ENCODE peak calls at places on chromosomes 1 and 21, in seven cellular contexts. U, R, S, D, K, Y and W are unnamed samples. For H3K4me1, the result is how much of the 10 kb centered on the place peaks cover.

GRCh38 chr1:32241011-32241763 is 5.8 kb upstream of the FAM167B start:
- DNase-seq in S (peak), U (no peak), K (peak), R (peak), Y (peak), D (no peak), W (peak)

GRCh38 chr1:3858231-3858981 is 1.1 kb downstream of the DFFB start:
- DNase-seq in K (peak), R (no peak), S (peak), Y (peak), U (peak), D (no peak), W (no peak)

GRCh38 chr1:224253721-224254120 is 70.7 kb downstream of the DEGS1 start:
- DNase-seq in D (no peak), S (no peak), R (no peak), U (no peak), Y (no peak), K (peak), W (no peak)

GRCh38 chr21:29477941-29478340 is 179.2 kb downstream of the BACH1 start:
- DNase-seq in Y (no peak), D (no peak), S (no peak), R (no peak), K (peak), U (no peak), W (no peak)

GRCh38 chr1:196009362-196009761 is 598.9 kb downstream of the KCNT2 start:
- DNase-seq in R (no peak), D (no peak), U (no peak), S (no peak), Y (no peak), K (no peak), W (no peak)

GRCh38 chr21:34802180-34802899 is 133.5 kb downstream of the CLIC6 start:
- DNase-seq in U (no peak), Y (no peak), K (no peak), S (no peak), R (no peak), D (no peak), W (no peak)

GRCh38 chr1:154760469-154760933 is 109.6 kb downstream of the KCNN3 start:
- DNase-seq in U (peak), K (no peak), D (no peak), R (peak), S (peak), Y (peak), W (peak)

GRCh38 chr1:182739545-182739944 is 50.0 kb upstream of the NPL start:
- DNase-seq in K (no peak), U (peak), R (no peak), S (no peak), Y (no peak), D (peak), W (no peak)

GRCh38 chr1:38131024-38131585 is 84.5 kb upstream of the POU3F1 start:
- DNase-seq in D (no peak), U (peak), S (no peak), R (no peak), K (peak), Y (no peak), W (peak)

GRCh38 chr1:163561570-163562295 is 240.0 kb downstream of the NUF2 start:
- DNase-seq in Y (no peak), D (no peak), S (no peak), U (peak), R (no peak), K (no peak), W (no peak)

GRCh38 chr1:14413809-14414208 is 184.7 kb upstream of the KAZN start:
- DNase-seq in S (no peak), K (peak), R (no peak), D (no peak), Y (no peak), U (no peak), W (no peak)

GRCh38 chr1:11880911-11881748 is 22.4 kb upstream of the NPPB start:
- DNase-seq in D (no peak), S (no peak), Y (no peak), U (no peak), K (no peak), R (no peak), W (peak)

GRCh38 chr1:97013904-97014303 is 292.3 kb downstream of the PTBP2 start:
- DNase-seq in S (no peak), Y (no peak), U (no peak), K (peak), D (no peak), R (no peak), W (no peak)

GRCh38 chr1:181784039-181784683 is 277.4 kb downstream of the ZNF648 start:
- DNase-seq in K (no peak), U (no peak), Y (no peak), S (no peak), D (no peak), R (no peak), W (no peak)

GRCh38 chr1:107750364-107750959 is 214.5 kb downstream of the VAV3 start:
- DNase-seq in R (peak), U (peak), S (peak), D (no peak), Y (peak), K (peak), W (peak)

GRCh38 chr21:17848228-17848627 is 29.1 kb upstream of the C21orf91 start:
- DNase-seq in S (peak), D (no peak), R (no peak), Y (peak), U (no peak), K (peak), W (peak)

GRCh38 chr1:107949467-107950253 is 15.3 kb downstream of the VAV3 start:
- DNase-seq in R (no peak), D (no peak), S (no peak), U (no peak), K (no peak), Y (no peak), W (no peak)

GRCh38 chr1:227744668-227745067 is 9.4 kb downstream of the SNAP47 start:
- DNase-seq in R (no peak), S (no peak), U (no peak), Y (peak), K (no peak), D (no peak), W (no peak)

GRCh38 chr1:97680460-97680859 is 240.4 kb downstream of the DPYD start:
- DNase-seq in S (no peak), K (no peak), D (no peak), R (no peak), Y (no peak), U (no peak), W (no peak)

GRCh38 chr21:32612999-32613337 is 791 bp upstream of the CFAP298 start:
- DNase-seq in U (no peak), Y (no peak), S (no peak), R (peak), D (no peak), K (no peak), W (no peak)

GRCh38 chr1:216723274-216723780 is at the start of gene ESRRG:
- DNase-seq in S (no peak), R (no peak), Y (peak), K (peak), U (peak), D (no peak), W (no peak)

GRCh38 chr1:77538956-77539509 is 143.4 kb downstream of the ZZZ3 start:
- DNase-seq in S (no peak), Y (peak), D (no peak), U (peak), K (peak), R (peak), W (peak)

GRCh38 chr1:231487019-231487418 is 41.5 kb upstream of the TSNAX start:
- DNase-seq in R (no peak), K (peak), S (peak), D (no peak), Y (peak), U (peak), W (no peak)

GRCh38 chr1:210394281-210394798 is 65.6 kb downstream of the HHAT start:
- DNase-seq in R (no peak), Y (no peak), U (no peak), K (peak), D (no peak), S (no peak), W (no peak)

GRCh38 chr1:164588388-164589341 is 29.7 kb downstream of the PBX1 start:
- DNase-seq in S (peak), Y (peak), U (no peak), K (peak), R (no peak), D (peak), W (peak)

GRCh38 chr1:154190550-154190949 is 1.4 kb downstream of the TPM3 start:
- DNase-seq in D (no peak), U (peak), R (no peak), Y (no peak), K (peak), S (no peak), W (no peak)

GRCh38 chr1:217626321-217626720 is 4.6 kb downstream of the GPATCH2 start:
- DNase-seq in S (no peak), Y (no peak), K (no peak), D (no peak), U (no peak), R (no peak), W (no peak)

GRCh38 chr21:44880762-44881585 is 7.5 kb upstream of the PTTG1IP start:
- DNase-seq in K (peak), D (no peak), U (peak), R (no peak), S (no peak), Y (no peak), W (peak)

GRCh38 chr1:25543425-25544242 is at the start of gene LDLRAP1:
- DNase-seq in U (peak), D (no peak), K (peak), R (peak), Y (peak), S (peak), W (peak)

GRCh38 chr1:25546193-25546592 is 2.8 kb downstream of the LDLRAP1 start:
- DNase-seq in U (no peak), S (no peak), D (no peak), R (no peak), K (no peak), Y (no peak), W (no peak)

GRCh38 chr1:25544819-25545218 is 1.4 kb downstream of the LDLRAP1 start:
- DNase-seq in D (no peak), U (no peak), Y (peak), S (no peak), R (no peak), K (no peak), W (no peak)

GRCh38 chr1:25544243-25544764 is 898 bp downstream of the LDLRAP1 start:
- DNase-seq in R (no peak), U (no peak), Y (no peak), K (no peak), S (no peak), D (no peak), W (peak)

DNA sequence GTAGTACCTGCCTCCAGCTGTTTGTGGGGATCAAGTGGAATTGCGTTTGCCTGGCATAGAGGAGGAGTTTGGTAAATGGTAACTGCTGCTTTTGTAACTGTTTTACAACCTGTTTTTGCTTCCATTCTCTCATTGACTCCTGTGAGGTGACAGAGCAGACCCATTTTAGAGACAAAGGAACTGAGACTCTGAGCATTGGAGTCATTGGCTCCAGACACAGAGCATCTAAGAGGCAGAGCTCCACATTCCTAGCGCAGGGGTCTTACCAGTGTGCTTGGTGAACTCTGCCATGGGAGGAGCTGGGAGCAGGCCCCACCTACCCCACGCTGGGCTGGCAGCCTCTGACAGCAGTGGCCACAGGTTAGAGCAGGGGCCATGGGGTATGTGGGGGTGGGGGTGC is 2.4 kb downstream of the LDLRAP1 start:
- DNase-seq in R (no peak), S (no peak), U (no peak), D (no peak), Y (no peak), K (no peak), W (no peak)
- TF ChIP-seq POLR2A in R (no peak), S (no peak), U (no peak), D (no peak), Y (no peak), K (no peak), W (no peak)

GRCh38 chr1:202213361-202214088 is 19.9 kb downstream of the LGR6 start:
- DNase-seq in S (no peak), Y (no peak), D (no peak), K (no peak), U (no peak), R (peak), W (no peak)

GRCh38 chr1:202212787-202213186 is 19.2 kb downstream of the LGR6 start:
- DNase-seq in D (no peak), Y (no peak), K (no peak), S (no peak), U (no peak), R (no peak), W (no peak)

GRCh38 chr1:202216691-202217090 is 23.1 kb downstream of the LGR6 start:
- DNase-seq in U (no peak), K (no peak), R (no peak), D (no peak), Y (no peak), S (no peak), W (no peak)

GRCh38 chr1:202215472-202216130 is 22.0 kb downstream of the LGR6 start:
- DNase-seq in S (no peak), R (no peak), K (no peak), U (no peak), D (no peak), Y (no peak), W (no peak)

DNA sequence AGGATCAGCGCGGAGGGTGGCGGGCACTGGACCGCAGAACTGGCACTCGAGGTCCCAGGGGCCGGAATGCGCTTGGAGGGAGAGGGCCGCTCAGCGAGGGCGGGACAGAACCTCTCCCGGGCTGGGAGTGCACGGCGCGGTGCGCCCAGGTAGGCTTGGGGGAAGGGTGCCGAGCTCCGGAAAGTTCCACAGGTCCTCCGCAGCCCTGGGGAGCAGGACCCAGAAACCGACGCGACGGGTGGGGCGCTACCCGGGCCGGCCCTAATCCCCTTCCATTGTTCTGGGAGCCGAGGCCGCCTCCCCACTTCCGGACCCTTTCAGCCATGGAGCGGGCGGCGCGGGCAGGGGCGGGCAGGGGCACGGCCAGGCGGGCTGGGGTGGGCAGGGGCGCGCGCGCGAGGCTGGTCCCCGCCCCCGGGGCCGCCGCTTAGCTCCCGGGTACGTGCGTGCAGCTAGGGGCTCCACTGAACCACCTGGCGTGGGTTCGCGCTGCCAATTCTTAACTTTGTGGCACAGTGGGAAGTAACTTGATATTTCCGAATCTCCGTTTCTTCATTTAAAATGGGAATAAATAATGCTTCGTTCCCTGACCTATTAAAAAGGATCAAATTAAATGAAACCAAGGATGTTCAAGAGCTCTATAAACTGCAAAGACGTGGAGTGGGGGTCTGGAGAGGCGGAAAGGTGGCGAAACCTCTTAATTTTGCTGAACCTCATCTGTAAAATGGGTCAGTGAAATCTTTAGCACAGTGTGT is 20.7 kb downstream of the LGR6 start:
- DNase-seq in S (no peak), Y (peak), D (no peak), R (no peak), U (no peak), K (no peak), W (no peak)
- H3K4me3 ChIP-seq in S (peak), Y (peak), D (peak), R (peak), U (no peak), K (no peak), W (no peak)

GRCh38 chr1:78673120-78673519 is 23.5 kb downstream of the IFI44 start:
- DNase-seq in S (no peak), Y (no peak), R (no peak), K (no peak), D (no peak), U (peak), W (no peak)
- H3K4me1 ChIP-seq in S (under half), Y (under half), R (under half), K (under half), D (under half), U (under half), W (under half)

GRCh38 chr21:42835211-42835610 is 44.1 kb downstream of the WDR4 start:
- DNase-seq in S (peak), D (peak), R (no peak), Y (no peak), K (no peak), U (no peak), W (no peak)

GRCh38 chr21:42833859-42834729 is 45.2 kb downstream of the WDR4 start:
- DNase-seq in Y (no peak), S (peak), K (no peak), U (no peak), D (peak), R (no peak), W (peak)

GRCh38 chr21:42835611-42836401 is 43.5 kb downstream of the WDR4 start:
- DNase-seq in U (no peak), K (no peak), D (peak), Y (no peak), R (no peak), S (peak), W (no peak)

GRCh38 chr21:42833439-42833815 is 45.9 kb downstream of the WDR4 start:
- DNase-seq in Y (peak), R (peak), U (peak), D (no peak), S (peak), K (peak), W (no peak)

DNA sequence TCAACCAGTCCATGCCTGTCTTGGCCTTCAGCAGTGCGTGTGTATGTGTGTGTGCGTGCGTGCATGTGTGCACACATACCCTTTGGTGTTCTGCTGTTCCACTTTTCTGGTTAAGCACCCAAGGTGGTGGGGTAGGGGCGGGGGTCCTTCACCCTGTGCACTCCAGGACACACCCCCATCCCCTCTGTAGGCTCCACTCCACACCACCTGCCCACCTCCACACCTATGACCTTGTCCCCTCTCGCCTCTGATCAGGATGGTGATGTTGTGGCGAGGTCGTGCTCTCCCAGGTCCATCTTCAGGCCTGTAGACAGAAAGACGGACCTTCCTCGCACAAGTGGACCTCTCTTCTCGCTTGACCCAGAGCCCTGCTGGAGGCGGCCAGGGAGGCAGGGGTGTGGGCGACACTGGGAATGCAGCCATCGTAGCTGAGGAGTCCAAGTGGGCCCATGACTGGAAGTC is 44.6 kb downstream of the WDR4 start:
- DNase-seq in K (no peak), U (no peak), S (peak), R (no peak), Y (no peak), D (peak), W (peak)
- TF ChIP-seq POLR2A in K (no peak), U (peak), S (no peak), R (no peak), Y (no peak), D (no peak), W (no peak)

DNA sequence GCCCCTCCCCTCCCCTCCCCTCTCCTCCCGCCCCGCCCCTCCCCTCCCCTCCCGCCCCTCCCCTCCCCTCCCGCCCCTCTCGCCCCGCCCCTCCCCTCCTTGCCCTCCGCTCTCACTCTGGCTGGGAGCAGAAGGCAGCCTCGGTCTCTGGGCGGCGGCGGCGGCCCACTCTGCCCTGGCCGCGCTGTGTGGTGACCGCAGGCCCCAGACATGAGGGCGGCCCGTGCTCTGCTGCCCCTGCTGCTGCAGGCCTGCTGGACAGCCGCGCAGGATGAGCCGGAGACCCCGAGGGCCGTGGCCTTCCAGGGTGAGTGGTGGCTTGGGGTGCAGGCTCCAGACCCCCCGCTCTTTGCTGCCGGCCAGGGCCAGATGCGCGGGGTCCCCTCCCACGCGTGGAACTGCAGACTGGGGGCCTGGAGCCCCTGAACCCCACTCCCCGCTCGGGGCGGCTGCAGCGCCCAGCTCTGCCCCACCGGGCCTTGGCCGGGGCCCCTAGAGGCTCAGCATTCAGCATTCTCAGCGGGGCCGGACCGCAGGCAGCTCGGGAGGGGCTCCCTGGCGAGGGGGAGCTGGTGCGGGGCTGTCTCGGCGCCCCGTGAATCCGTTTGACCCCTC is at the start of gene COL6A1:
- DNase-seq in R (no peak), S (peak), U (no peak), D (no peak), Y (peak), K (peak), W (peak)
- H3K4me3 ChIP-seq in R (peak), S (peak), U (peak), D (peak), Y (peak), K (peak), W (peak)